ENCODE peak calls at places on chromosomes 4 and X, in six cellular contexts. One of them, this sample, is unnamed.

GRCh38 chr4:156686120-156686519 is 285.5 kb downstream of the PDGFC start:
- ATAC-seq in left ventricle myocardium superior: no peak
- ATAC-seq in stimulated activated naive CD8-positive, alpha-beta T cell treated with anti-CD3 and anti-CD28 coated beads, Interleukin-15, Interleukin-2, amounts not matched to agents 100 U/mL and 50 U/mL, for 24 hours: no peak
- ATAC-seq in A549: no peak
- ATAC-seq in naive B cell: no peak
- ATAC-seq in pancreas: no peak
- ATAC-seq in this sample: no peak

GRCh38 chr4:173182403-173182802 is 13.8 kb downstream of the GALNT7 start:
- ATAC-seq in A549: peak
- ATAC-seq in stimulated activated naive CD8-positive, alpha-beta T cell treated with anti-CD3 and anti-CD28 coated beads, Interleukin-15, Interleukin-2, amounts not matched to agents 100 U/mL and 50 U/mL, for 24 hours: peak
- ATAC-seq in naive B cell: no peak
- ATAC-seq in pancreas: peak
- ATAC-seq in left ventricle myocardium superior: no peak
- ATAC-seq in this sample: no peak

GRCh38 chr4:150782311-150782710 is 200.4 kb downstream of the MAB21L2 start:
- ATAC-seq in pancreas: no peak
- ATAC-seq in A549: no peak
- ATAC-seq in left ventricle myocardium superior: peak
- ATAC-seq in stimulated activated naive CD8-positive, alpha-beta T cell treated with anti-CD3 and anti-CD28 coated beads, Interleukin-15, Interleukin-2, amounts not matched to agents 100 U/mL and 50 U/mL, for 24 hours: no peak
- ATAC-seq in naive B cell: no peak
- ATAC-seq in this sample: no peak

GRCh38 chr4:158159718-158160094 is 13.1 kb downstream of the GASK1B start:
- ATAC-seq in A549: no peak
- ATAC-seq in left ventricle myocardium superior: no peak
- ATAC-seq in stimulated activated naive CD8-positive, alpha-beta T cell treated with anti-CD3 and anti-CD28 coated beads, Interleukin-15, Interleukin-2, amounts not matched to agents 100 U/mL and 50 U/mL, for 24 hours: no peak
- ATAC-seq in pancreas: no peak
- ATAC-seq in naive B cell: no peak
- ATAC-seq in this sample: no peak

GRCh38 chrX:141815904-141816303 is 22.2 kb upstream of the MAGEC3 start:
- ATAC-seq in A549: no peak
- ATAC-seq in left ventricle myocardium superior: no peak
- ATAC-seq in pancreas: peak
- ATAC-seq in naive B cell: no peak
- ATAC-seq in stimulated activated naive CD8-positive, alpha-beta T cell treated with anti-CD3 and anti-CD28 coated beads, Interleukin-15, Interleukin-2, amounts not matched to agents 100 U/mL and 50 U/mL, for 24 hours: no peak
- ATAC-seq in this sample: no peak

GRCh38 chr4:53510316-53510715 is 81.0 kb downstream of the LNX1 start:
- ATAC-seq in left ventricle myocardium superior: peak
- ATAC-seq in pancreas: no peak
- ATAC-seq in stimulated activated naive CD8-positive, alpha-beta T cell treated with anti-CD3 and anti-CD28 coated beads, Interleukin-15, Interleukin-2, amounts not matched to agents 100 U/mL and 50 U/mL, for 24 hours: no peak
- ATAC-seq in naive B cell: no peak
- ATAC-seq in A549: no peak
- ATAC-seq in this sample: no peak

GRCh38 chr4:98627883-98628282 is 30.5 kb downstream of the TSPAN5 start:
- ATAC-seq in A549: no peak
- ATAC-seq in left ventricle myocardium superior: peak
- ATAC-seq in stimulated activated naive CD8-positive, alpha-beta T cell treated with anti-CD3 and anti-CD28 coated beads, Interleukin-15, Interleukin-2, amounts not matched to agents 100 U/mL and 50 U/mL, for 24 hours: no peak
- ATAC-seq in naive B cell: no peak
- ATAC-seq in pancreas: peak
- ATAC-seq in this sample: no peak

GRCh38 chr4:104815593-104816156 is 321.0 kb upstream of the CXXC4 start:
- ATAC-seq in A549: no peak
- ATAC-seq in stimulated activated naive CD8-positive, alpha-beta T cell treated with anti-CD3 and anti-CD28 coated beads, Interleukin-15, Interleukin-2, amounts not matched to agents 100 U/mL and 50 U/mL, for 24 hours: no peak
- ATAC-seq in naive B cell: no peak
- ATAC-seq in pancreas: peak
- ATAC-seq in left ventricle myocardium superior: no peak
- ATAC-seq in this sample: peak

GRCh38 chr4:20447103-20447502 is 195.4 kb downstream of the SLIT2 start:
- ATAC-seq in left ventricle myocardium superior: no peak
- ATAC-seq in stimulated activated naive CD8-positive, alpha-beta T cell treated with anti-CD3 and anti-CD28 coated beads, Interleukin-15, Interleukin-2, amounts not matched to agents 100 U/mL and 50 U/mL, for 24 hours: no peak
- ATAC-seq in A549: no peak
- ATAC-seq in naive B cell: no peak
- ATAC-seq in pancreas: no peak
- ATAC-seq in this sample: no peak

GRCh38 chr4:80077639-80078038 is 4.6 kb upstream of the ANTXR2 start:
- ATAC-seq in naive B cell: no peak
- ATAC-seq in pancreas: no peak
- ATAC-seq in A549: no peak
- ATAC-seq in stimulated activated naive CD8-positive, alpha-beta T cell treated with anti-CD3 and anti-CD28 coated beads, Interleukin-15, Interleukin-2, amounts not matched to agents 100 U/mL and 50 U/mL, for 24 hours: peak
- ATAC-seq in left ventricle myocardium superior: no peak
- ATAC-seq in this sample: no peak

GRCh38 chr4:175166020-175166419 is 247.9 kb downstream of the ADAM29 start:
- ATAC-seq in pancreas: no peak
- ATAC-seq in left ventricle myocardium superior: no peak
- ATAC-seq in stimulated activated naive CD8-positive, alpha-beta T cell treated with anti-CD3 and anti-CD28 coated beads, Interleukin-15, Interleukin-2, amounts not matched to agents 100 U/mL and 50 U/mL, for 24 hours: no peak
- ATAC-seq in naive B cell: no peak
- ATAC-seq in A549: no peak
- ATAC-seq in this sample: no peak

GRCh38 chr4:71113294-71113693 is 119.8 kb downstream of the DCK start:
- ATAC-seq in A549: no peak
- ATAC-seq in left ventricle myocardium superior: no peak
- ATAC-seq in stimulated activated naive CD8-positive, alpha-beta T cell treated with anti-CD3 and anti-CD28 coated beads, Interleukin-15, Interleukin-2, amounts not matched to agents 100 U/mL and 50 U/mL, for 24 hours: no peak
- ATAC-seq in pancreas: no peak
- ATAC-seq in naive B cell: no peak
- ATAC-seq in this sample: no peak

GRCh38 chrX:39149761-39150160 is 348.5 kb downstream of the MID1IP1 start:
- ATAC-seq in stimulated activated naive CD8-positive, alpha-beta T cell treated with anti-CD3 and anti-CD28 coated beads, Interleukin-15, Interleukin-2, amounts not matched to agents 100 U/mL and 50 U/mL, for 24 hours: no peak
- ATAC-seq in A549: peak
- ATAC-seq in naive B cell: peak
- ATAC-seq in left ventricle myocardium superior: peak
- ATAC-seq in pancreas: peak
- ATAC-seq in this sample: no peak

GRCh38 chr4:148293571-148293970 is 148.6 kb downstream of the NR3C2 start:
- ATAC-seq in pancreas: no peak
- ATAC-seq in left ventricle myocardium superior: no peak
- ATAC-seq in naive B cell: no peak
- ATAC-seq in A549: no peak
- ATAC-seq in stimulated activated naive CD8-positive, alpha-beta T cell treated with anti-CD3 and anti-CD28 coated beads, Interleukin-15, Interleukin-2, amounts not matched to agents 100 U/mL and 50 U/mL, for 24 hours: peak
- ATAC-seq in this sample: no peak

GRCh38 chr4:764405-765169 is 59.0 kb downstream of the PCGF3 start:
- ATAC-seq in pancreas: no peak
- ATAC-seq in A549: peak
- ATAC-seq in left ventricle myocardium superior: peak
- ATAC-seq in stimulated activated naive CD8-positive, alpha-beta T cell treated with anti-CD3 and anti-CD28 coated beads, Interleukin-15, Interleukin-2, amounts not matched to agents 100 U/mL and 50 U/mL, for 24 hours: no peak
- ATAC-seq in naive B cell: no peak
- ATAC-seq in this sample: no peak

GRCh38 chr4:21067351-21067750 is 367.1 kb downstream of the PACRGL start:
- ATAC-seq in pancreas: no peak
- ATAC-seq in naive B cell: no peak
- ATAC-seq in left ventricle myocardium superior: no peak
- ATAC-seq in A549: no peak
- ATAC-seq in stimulated activated naive CD8-positive, alpha-beta T cell treated with anti-CD3 and anti-CD28 coated beads, Interleukin-15, Interleukin-2, amounts not matched to agents 100 U/mL and 50 U/mL, for 24 hours: no peak
- ATAC-seq in this sample: peak

GRCh38 chr4:74487771-74488170 is 42.8 kb downstream of the AREG start:
- ATAC-seq in left ventricle myocardium superior: no peak
- ATAC-seq in stimulated activated naive CD8-positive, alpha-beta T cell treated with anti-CD3 and anti-CD28 coated beads, Interleukin-15, Interleukin-2, amounts not matched to agents 100 U/mL and 50 U/mL, for 24 hours: no peak
- ATAC-seq in pancreas: no peak
- ATAC-seq in A549: no peak
- ATAC-seq in naive B cell: no peak
- ATAC-seq in this sample: no peak

GRCh38 chr4:183863155-183863825 is 41.8 kb upstream of the STOX2 start:
- ATAC-seq in stimulated activated naive CD8-positive, alpha-beta T cell treated with anti-CD3 and anti-CD28 coated beads, Interleukin-15, Interleukin-2, amounts not matched to agents 100 U/mL and 50 U/mL, for 24 hours: no peak
- ATAC-seq in pancreas: no peak
- ATAC-seq in left ventricle myocardium superior: no peak
- ATAC-seq in naive B cell: no peak
- ATAC-seq in A549: no peak
- ATAC-seq in this sample: no peak

GRCh38 chr4:176002007-176002623 is 63.5 kb upstream of the WDR17 start:
- ATAC-seq in A549: peak
- ATAC-seq in stimulated activated naive CD8-positive, alpha-beta T cell treated with anti-CD3 and anti-CD28 coated beads, Interleukin-15, Interleukin-2, amounts not matched to agents 100 U/mL and 50 U/mL, for 24 hours: peak
- ATAC-seq in naive B cell: peak
- ATAC-seq in left ventricle myocardium superior: no peak
- ATAC-seq in pancreas: peak
- ATAC-seq in this sample: peak

GRCh38 chr4:166941629-166942028 is 292.7 kb downstream of the SPOCK3 start:
- ATAC-seq in pancreas: no peak
- ATAC-seq in naive B cell: no peak
- ATAC-seq in stimulated activated naive CD8-positive, alpha-beta T cell treated with anti-CD3 and anti-CD28 coated beads, Interleukin-15, Interleukin-2, amounts not matched to agents 100 U/mL and 50 U/mL, for 24 hours: peak
- ATAC-seq in left ventricle myocardium superior: no peak
- ATAC-seq in A549: peak
- ATAC-seq in this sample: peak

GRCh38 chr4:116849620-116850019 is 235.8 kb downstream of the TRAM1L1 start:
- ATAC-seq in A549: no peak
- ATAC-seq in stimulated activated naive CD8-positive, alpha-beta T cell treated with anti-CD3 and anti-CD28 coated beads, Interleukin-15, Interleukin-2, amounts not matched to agents 100 U/mL and 50 U/mL, for 24 hours: no peak
- ATAC-seq in naive B cell: no peak
- ATAC-seq in left ventricle myocardium superior: no peak
- ATAC-seq in pancreas: no peak
- ATAC-seq in this sample: no peak

GRCh38 chr4:176781739-176782100 is 11.0 kb downstream of the VEGFC start:
- ATAC-seq in left ventricle myocardium superior: no peak
- ATAC-seq in naive B cell: no peak
- ATAC-seq in stimulated activated naive CD8-positive, alpha-beta T cell treated with anti-CD3 and anti-CD28 coated beads, Interleukin-15, Interleukin-2, amounts not matched to agents 100 U/mL and 50 U/mL, for 24 hours: no peak
- ATAC-seq in A549: peak
- ATAC-seq in pancreas: no peak
- ATAC-seq in this sample: no peak

GRCh38 chr4:139675156-139675555 is 9.5 kb downstream of the MGST2 start:
- ATAC-seq in pancreas: peak
- ATAC-seq in A549: no peak
- ATAC-seq in left ventricle myocardium superior: peak
- ATAC-seq in stimulated activated naive CD8-positive, alpha-beta T cell treated with anti-CD3 and anti-CD28 coated beads, Interleukin-15, Interleukin-2, amounts not matched to agents 100 U/mL and 50 U/mL, for 24 hours: peak
- ATAC-seq in naive B cell: peak
- ATAC-seq in this sample: peak

GRCh38 chr4:42628740-42629139 is 28.2 kb downstream of the ATP8A1 start:
- ATAC-seq in pancreas: no peak
- ATAC-seq in naive B cell: no peak
- ATAC-seq in A549: no peak
- ATAC-seq in stimulated activated naive CD8-positive, alpha-beta T cell treated with anti-CD3 and anti-CD28 coated beads, Interleukin-15, Interleukin-2, amounts not matched to agents 100 U/mL and 50 U/mL, for 24 hours: no peak
- ATAC-seq in left ventricle myocardium superior: peak
- ATAC-seq in this sample: no peak